ENCODE peak calls at places on chromosomes 16 and 17, in nine cellular contexts. One of them, this sample, is unnamed.

GRCh38 chr16:76235025-76235424 is 42.2 kb upstream of the CNTNAP4 start:
- DNase-seq in LNCaP clone FGC: no peak
- DNase-seq in suprapubic skin: peak
- DNase-seq in ascending aorta: no peak
- DNase-seq in RWPE1: no peak
- DNase-seq in fibroblast of villous mesenchyme: no peak
- DNase-seq in AG10803: no peak
- DNase-seq in stomach: no peak
- DNase-seq in kidney epithelial cell: no peak
- DNase-seq in this sample: no peak

GRCh38 chr17:50261051-50261915 is 13.0 kb upstream of the TMEM92 start:
- DNase-seq in LNCaP clone FGC: no peak
- DNase-seq in suprapubic skin: peak
- DNase-seq in ascending aorta: no peak
- DNase-seq in RWPE1: no peak
- DNase-seq in fibroblast of villous mesenchyme: no peak
- DNase-seq in AG10803: no peak
- DNase-seq in stomach: no peak
- DNase-seq in kidney epithelial cell: no peak
- DNase-seq in this sample: no peak

GRCh38 chr17:15273141-15273793 is 8.1 kb upstream of the PMP22 start:
- DNase-seq in LNCaP clone FGC: no peak
- DNase-seq in suprapubic skin: no peak
- DNase-seq in ascending aorta: no peak
- DNase-seq in RWPE1: no peak
- DNase-seq in fibroblast of villous mesenchyme: peak
- DNase-seq in AG10803: peak
- DNase-seq in stomach: no peak
- DNase-seq in kidney epithelial cell: no peak
- DNase-seq in this sample: no peak

GRCh38 chr17:49390548-49391324 is 23.9 kb downstream of the PHB1 start:
- DNase-seq in LNCaP clone FGC: no peak
- DNase-seq in suprapubic skin: no peak
- DNase-seq in ascending aorta: no peak
- DNase-seq in RWPE1: no peak
- DNase-seq in fibroblast of villous mesenchyme: no peak
- DNase-seq in AG10803: no peak
- DNase-seq in stomach: peak
- DNase-seq in kidney epithelial cell: no peak
- DNase-seq in this sample: no peak

GRCh38 chr17:31479009-31479408 is 87.5 kb downstream of the RAB11FIP4 start:
- DNase-seq in LNCaP clone FGC: no peak
- DNase-seq in suprapubic skin: no peak
- DNase-seq in ascending aorta: no peak
- DNase-seq in RWPE1: no peak
- DNase-seq in fibroblast of villous mesenchyme: no peak
- DNase-seq in AG10803: no peak
- DNase-seq in stomach: no peak
- DNase-seq in kidney epithelial cell: no peak
- DNase-seq in this sample: no peak

GRCh38 chr16:68076560-68076959 is 8.6 kb upstream of the NFATC3 start:
- DNase-seq in LNCaP clone FGC: no peak
- DNase-seq in suprapubic skin: no peak
- DNase-seq in ascending aorta: no peak
- DNase-seq in RWPE1: no peak
- DNase-seq in fibroblast of villous mesenchyme: no peak
- DNase-seq in AG10803: no peak
- DNase-seq in stomach: no peak
- DNase-seq in kidney epithelial cell: no peak
- DNase-seq in this sample: no peak

GRCh38 chr17:19265755-19266154 is 28.6 kb downstream of the EPN2 start:
- DNase-seq in LNCaP clone FGC: no peak
- DNase-seq in suprapubic skin: no peak
- DNase-seq in ascending aorta: no peak
- DNase-seq in RWPE1: no peak
- DNase-seq in fibroblast of villous mesenchyme: no peak
- DNase-seq in AG10803: no peak
- DNase-seq in stomach: no peak
- DNase-seq in kidney epithelial cell: no peak
- DNase-seq in this sample: no peak

GRCh38 chr16:12958366-12958765 is 57.0 kb downstream of the SHISA9 start:
- DNase-seq in LNCaP clone FGC: no peak
- DNase-seq in suprapubic skin: no peak
- DNase-seq in ascending aorta: no peak
- DNase-seq in RWPE1: no peak
- DNase-seq in fibroblast of villous mesenchyme: no peak
- DNase-seq in AG10803: no peak
- DNase-seq in stomach: no peak
- DNase-seq in kidney epithelial cell: no peak
- DNase-seq in this sample: no peak

GRCh38 chr16:31080756-31081419 is 6.7 kb downstream of the ZNF646 start:
- DNase-seq in LNCaP clone FGC: no peak
- DNase-seq in suprapubic skin: no peak
- DNase-seq in ascending aorta: no peak
- DNase-seq in RWPE1: no peak
- DNase-seq in fibroblast of villous mesenchyme: no peak
- DNase-seq in AG10803: no peak
- DNase-seq in stomach: no peak
- DNase-seq in kidney epithelial cell: no peak
- DNase-seq in this sample: no peak

GRCh38 chr17:80479246-80479566 is 2.8 kb upstream of the NPTX1 start:
- DNase-seq in LNCaP clone FGC: no peak
- DNase-seq in suprapubic skin: no peak
- DNase-seq in ascending aorta: no peak
- DNase-seq in RWPE1: no peak
- DNase-seq in fibroblast of villous mesenchyme: no peak
- DNase-seq in AG10803: no peak
- DNase-seq in stomach: no peak
- DNase-seq in kidney epithelial cell: no peak
- DNase-seq in this sample: no peak

GRCh38 chr17:80478487-80479245 is 2.3 kb upstream of the NPTX1 start:
- DNase-seq in LNCaP clone FGC: no peak
- DNase-seq in suprapubic skin: no peak
- DNase-seq in ascending aorta: no peak
- DNase-seq in RWPE1: no peak
- DNase-seq in fibroblast of villous mesenchyme: no peak
- DNase-seq in AG10803: no peak
- DNase-seq in stomach: no peak
- DNase-seq in kidney epithelial cell: no peak
- DNase-seq in this sample: no peak

GRCh38 chr17:80476877-80477646 is 655 bp upstream of the NPTX1 start:
- DNase-seq in LNCaP clone FGC: no peak
- DNase-seq in suprapubic skin: no peak
- DNase-seq in ascending aorta: no peak
- DNase-seq in RWPE1: no peak
- DNase-seq in fibroblast of villous mesenchyme: no peak
- DNase-seq in AG10803: no peak
- DNase-seq in stomach: no peak
- DNase-seq in kidney epithelial cell: no peak
- DNase-seq in this sample: no peak

GRCh38 chr17:80475949-80476876 is at the start of gene NPTX1:
- DNase-seq in LNCaP clone FGC: no peak
- DNase-seq in suprapubic skin: no peak
- DNase-seq in ascending aorta: no peak
- DNase-seq in RWPE1: peak
- DNase-seq in fibroblast of villous mesenchyme: no peak
- DNase-seq in AG10803: no peak
- DNase-seq in stomach: no peak
- DNase-seq in kidney epithelial cell: no peak
- DNase-seq in this sample: no peak

GRCh38 chr17:80477647-80478478 is 1.5 kb upstream of the NPTX1 start:
- DNase-seq in LNCaP clone FGC: no peak
- DNase-seq in suprapubic skin: no peak
- DNase-seq in ascending aorta: no peak
- DNase-seq in RWPE1: peak
- DNase-seq in fibroblast of villous mesenchyme: peak
- DNase-seq in AG10803: peak
- DNase-seq in stomach: no peak
- DNase-seq in kidney epithelial cell: no peak
- DNase-seq in this sample: peak
- TF ChIP-seq CTCF in LNCaP clone FGC: peak
- TF ChIP-seq CTCF in suprapubic skin: no peak
- TF ChIP-seq CTCF in ascending aorta: peak
- TF ChIP-seq CTCF in RWPE1: peak
- TF ChIP-seq CTCF in fibroblast of villous mesenchyme: peak
- TF ChIP-seq CTCF in AG10803: peak
- TF ChIP-seq CTCF in stomach: no peak
- TF ChIP-seq CTCF in kidney epithelial cell: peak
- TF ChIP-seq CTCF in this sample: no peak

GRCh38 chr17:37701424-37702020 is 43.3 kb downstream of the HNF1B start:
- DNase-seq in LNCaP clone FGC: no peak
- DNase-seq in suprapubic skin: no peak
- DNase-seq in ascending aorta: no peak
- DNase-seq in RWPE1: no peak
- DNase-seq in fibroblast of villous mesenchyme: no peak
- DNase-seq in AG10803: no peak
- DNase-seq in stomach: peak
- DNase-seq in kidney epithelial cell: no peak
- DNase-seq in this sample: peak
- TF ChIP-seq CTCF in LNCaP clone FGC: peak
- TF ChIP-seq CTCF in suprapubic skin: no peak
- TF ChIP-seq CTCF in ascending aorta: peak
- TF ChIP-seq CTCF in RWPE1: no peak
- TF ChIP-seq CTCF in fibroblast of villous mesenchyme: peak
- TF ChIP-seq CTCF in AG10803: peak
- TF ChIP-seq CTCF in stomach: no peak
- TF ChIP-seq CTCF in kidney epithelial cell: peak
- TF ChIP-seq CTCF in this sample: peak

DNA sequence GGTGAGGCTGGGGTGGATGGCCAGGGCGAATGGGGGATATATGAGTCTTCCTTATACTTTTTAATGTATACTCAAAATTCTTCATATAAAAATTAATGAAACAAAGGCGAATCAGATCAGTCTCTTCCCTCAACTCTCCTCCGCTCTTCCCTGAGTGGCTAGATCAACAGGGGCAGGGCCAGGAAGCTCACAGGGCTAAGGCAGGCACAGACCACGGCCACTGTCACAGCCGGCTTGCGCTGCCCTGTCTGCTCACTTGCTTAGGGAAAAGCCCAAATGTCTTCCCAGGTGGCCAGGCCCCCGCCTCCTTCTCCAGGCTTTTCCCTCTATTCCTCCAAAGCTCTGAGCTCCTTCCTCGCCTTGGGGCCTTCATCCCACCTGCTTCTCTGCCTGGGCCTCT is 6.0 kb downstream of the GRIN2C start:
- DNase-seq in LNCaP clone FGC: no peak
- DNase-seq in suprapubic skin: no peak
- DNase-seq in ascending aorta: no peak
- DNase-seq in RWPE1: no peak
- DNase-seq in fibroblast of villous mesenchyme: no peak
- DNase-seq in AG10803: no peak
- DNase-seq in stomach: no peak
- DNase-seq in kidney epithelial cell: no peak
- DNase-seq in this sample: no peak
- TF ChIP-seq CTCF in LNCaP clone FGC: no peak
- TF ChIP-seq CTCF in suprapubic skin: no peak
- TF ChIP-seq CTCF in ascending aorta: no peak
- TF ChIP-seq CTCF in RWPE1: no peak
- TF ChIP-seq CTCF in fibroblast of villous mesenchyme: no peak
- TF ChIP-seq CTCF in AG10803: no peak
- TF ChIP-seq CTCF in stomach: no peak
- TF ChIP-seq CTCF in kidney epithelial cell: no peak
- TF ChIP-seq CTCF in this sample: no peak

DNA sequence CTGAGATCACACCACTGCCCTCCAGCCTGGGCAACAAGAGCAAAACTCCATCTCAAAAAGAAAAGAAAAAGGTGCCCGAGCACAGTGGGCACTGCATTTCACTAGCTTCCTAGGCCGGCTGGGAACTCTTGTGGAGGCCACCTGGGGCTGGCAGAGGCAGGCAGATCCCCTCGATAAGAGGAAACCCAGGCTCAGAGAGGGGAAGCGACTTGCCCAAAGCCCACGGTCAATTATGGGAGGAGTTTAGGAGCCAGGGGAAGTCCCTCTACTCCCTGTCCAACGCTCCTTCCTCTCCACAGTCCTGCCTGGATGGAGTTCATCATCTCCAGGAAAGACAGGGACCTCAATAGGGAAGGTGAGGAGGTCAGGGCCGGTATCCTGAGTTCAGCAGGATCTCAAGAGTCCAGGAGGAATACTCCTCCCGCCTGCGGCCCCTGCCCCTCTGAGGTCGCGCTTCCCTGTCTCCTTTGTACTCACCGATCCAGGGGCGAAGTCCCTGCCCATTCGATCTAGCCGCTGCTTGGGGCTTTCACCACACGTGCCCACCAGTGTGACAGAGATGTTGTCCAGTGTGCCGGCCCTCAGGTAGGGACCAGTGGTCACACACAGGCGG is 841 bp downstream of the ALOXE3 start:
- DNase-seq in LNCaP clone FGC: no peak
- DNase-seq in suprapubic skin: no peak
- DNase-seq in ascending aorta: no peak
- DNase-seq in RWPE1: no peak
- DNase-seq in fibroblast of villous mesenchyme: no peak
- DNase-seq in AG10803: no peak
- DNase-seq in stomach: no peak
- DNase-seq in kidney epithelial cell: no peak
- DNase-seq in this sample: no peak
- TF ChIP-seq CTCF in LNCaP clone FGC: no peak
- TF ChIP-seq CTCF in suprapubic skin: no peak
- TF ChIP-seq CTCF in ascending aorta: no peak
- TF ChIP-seq CTCF in RWPE1: no peak
- TF ChIP-seq CTCF in fibroblast of villous mesenchyme: no peak
- TF ChIP-seq CTCF in AG10803: no peak
- TF ChIP-seq CTCF in stomach: no peak
- TF ChIP-seq CTCF in kidney epithelial cell: no peak
- TF ChIP-seq CTCF in this sample: no peak

DNA sequence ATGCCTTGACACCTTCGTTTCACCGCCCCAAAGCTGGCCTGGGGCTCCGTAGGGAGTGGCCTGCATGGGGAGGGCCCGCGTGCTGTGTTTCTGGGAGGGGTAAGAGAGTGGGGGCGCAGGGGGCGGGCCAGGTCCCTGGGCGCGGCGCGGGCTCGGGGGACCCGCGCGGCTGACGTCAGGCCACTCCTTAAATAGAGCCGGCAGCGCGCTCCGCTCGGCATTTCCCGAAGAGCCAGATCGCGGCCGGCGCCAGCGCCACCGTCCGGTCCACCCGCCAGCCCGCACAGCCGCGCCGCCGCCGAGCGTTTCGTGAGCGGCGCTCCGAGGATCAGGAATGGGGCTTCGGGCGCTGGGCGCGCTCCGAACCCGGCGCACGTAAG is at the start of gene HS3ST2:
- DNase-seq in LNCaP clone FGC: no peak
- DNase-seq in suprapubic skin: peak
- DNase-seq in ascending aorta: no peak
- DNase-seq in RWPE1: peak
- DNase-seq in fibroblast of villous mesenchyme: peak
- DNase-seq in AG10803: peak
- DNase-seq in stomach: no peak
- DNase-seq in kidney epithelial cell: no peak
- DNase-seq in this sample: no peak
- TF ChIP-seq CTCF in LNCaP clone FGC: peak
- TF ChIP-seq CTCF in suprapubic skin: no peak
- TF ChIP-seq CTCF in ascending aorta: peak
- TF ChIP-seq CTCF in RWPE1: peak
- TF ChIP-seq CTCF in fibroblast of villous mesenchyme: no peak
- TF ChIP-seq CTCF in AG10803: no peak
- TF ChIP-seq CTCF in stomach: no peak
- TF ChIP-seq CTCF in kidney epithelial cell: no peak
- TF ChIP-seq CTCF in this sample: no peak

This sample was measured in CD8-positive, alpha-beta T cell.